ENCODE peak calls at places on chromosomes 4 and X, in six cellular contexts. I, W, N, D, M and K are unnamed samples.

GRCh38 chrX:10597871-10598270 is 22.5 kb downstream of the MID1 start:
- DNase-seq in W (peak), D (no peak), M (no peak), I (no peak), N (no peak), K (no peak)

GRCh38 chr4:168540865-168541607 is 44.2 kb downstream of the PALLD start:
- DNase-seq in I (no peak), N (no peak), M (no peak), W (no peak), D (no peak), K (peak)

GRCh38 chrX:47358387-47359065 is 11.9 kb upstream of the ZNF157 start:
- DNase-seq in I (no peak), W (no peak), M (no peak), D (no peak), N (no peak), K (no peak)

GRCh38 chr4:74005528-74005927 is 7.1 kb upstream of the CXCL5 start:
- DNase-seq in D (no peak), I (no peak), N (no peak), M (no peak), W (peak), K (no peak)

GRCh38 chrX:123833387-123833786 is 26.5 kb upstream of the XIAP start:
- DNase-seq in W (peak), I (no peak), D (no peak), M (peak), N (peak), K (peak)

GRCh38 chr4:85864806-85865205 is 389.9 kb downstream of the ARHGAP24 start:
- DNase-seq in M (no peak), I (no peak), N (no peak), D (no peak), W (no peak), K (no peak)

GRCh38 chrX:41148553-41148952 is 63.3 kb downstream of the USP9X start:
- DNase-seq in D (no peak), N (no peak), M (no peak), W (peak), I (no peak), K (peak)

GRCh38 chr4:84596826-84597225 is 13.9 kb downstream of the CDS1 start:
- DNase-seq in I (no peak), N (no peak), D (no peak), M (no peak), W (no peak), K (no peak)

GRCh38 chrX:6026980-6027379 is 201.7 kb downstream of the NLGN4X start:
- DNase-seq in W (no peak), M (no peak), N (no peak), D (no peak), I (no peak), K (no peak)

GRCh38 chr4:91812319-91812718 is 491.4 kb upstream of the GRID2 start:
- DNase-seq in D (no peak), W (no peak), I (no peak), N (no peak), M (no peak), K (no peak)

GRCh38 chr4:122827258-122827887 is 742 bp downstream of the FGF2 start:
- DNase-seq in N (no peak), D (peak), M (peak), W (peak), I (no peak), K (peak)

GRCh38 chr4:119550857-119551532 is 77.6 kb downstream of the PDE5A start:
- DNase-seq in D (no peak), M (no peak), N (no peak), I (no peak), W (no peak), K (peak)

GRCh38 chr4:119559044-119559647 is 69.5 kb downstream of the PDE5A start:
- DNase-seq in N (no peak), I (no peak), M (peak), D (no peak), W (peak), K (peak)

GRCh38 chrX:110322603-110323002 is 4.7 kb upstream of the AMMECR1 start:
- DNase-seq in M (no peak), W (no peak), N (no peak), D (no peak), I (no peak), K (peak)

GRCh38 chrX:107825698-107826285 is at the start of gene MID2:
- DNase-seq in N (no peak), M (peak), I (no peak), W (peak), D (peak), K (peak)

GRCh38 chrX:133776072-133776471 is 209.3 kb downstream of the GPC3 start:
- DNase-seq in I (no peak), M (no peak), W (no peak), D (peak), N (no peak), K (no peak)

GRCh38 chr4:138413273-138413672 is 171.1 kb upstream of the SLC7A11 start:
- DNase-seq in W (no peak), N (no peak), M (no peak), I (no peak), D (no peak), K (no peak)

GRCh38 chr4:23889814-23890269 is at the start of gene PPARGC1A:
- DNase-seq in M (peak), D (no peak), I (no peak), W (peak), N (no peak), K (peak)

GRCh38 chrX:103877571-103877970 is 45.5 kb upstream of the RAB9B start:
- DNase-seq in M (no peak), I (no peak), W (peak), N (no peak), D (no peak), K (no peak)

GRCh38 chrX:47283015-47283771 is 50.4 kb downstream of the USP11 start:
- DNase-seq in M (no peak), W (no peak), N (no peak), D (peak), I (no peak), K (peak)

GRCh38 chr4:3836041-3836801 is 70.0 kb downstream of the ADRA2C start:
- DNase-seq in D (no peak), W (no peak), M (no peak), N (no peak), I (no peak), K (no peak)

GRCh38 chr4:111854494-111855087 is 290.7 kb upstream of the FAM241A start:
- DNase-seq in W (peak), I (no peak), D (no peak), N (no peak), M (no peak), K (peak)

GRCh38 chrX:33273521-33273920 is 62.2 kb upstream of the DMD start:
- DNase-seq in D (no peak), N (no peak), I (no peak), M (no peak), W (no peak), K (no peak)

GRCh38 chr4:183175631-183176232 is 76.7 kb downstream of the WWC2 start:
- DNase-seq in N (no peak), W (peak), M (no peak), I (no peak), D (no peak), K (peak)